ENCODE peak calls at places on chromosomes 1 and 21, in six cellular contexts. One of them, this sample, is unnamed.

GRCh38 chr1:25501235-25502058 is 42.0 kb upstream of the LDLRAP1 start:
- DNase-seq in HuH-7: peak; percentile 57
- DNase-seq in right lobe of liver: peak; percentile 36
- DNase-seq in effector CD4-positive, alpha-beta T cell: no peak
- DNase-seq in naive thymus-derived CD8-positive, alpha-beta T cell: peak; percentile 18
- DNase-seq in AG09319: no peak
- DNase-seq in this sample: no peak

GRCh38 chr1:22052115-22053017 is at the start of gene CDC42:
- DNase-seq in naive thymus-derived CD8-positive, alpha-beta T cell: peak; percentile 98
- DNase-seq in AG09319: peak; percentile 91
- DNase-seq in HuH-7: peak; percentile 86
- DNase-seq in right lobe of liver: peak; percentile 98
- DNase-seq in effector CD4-positive, alpha-beta T cell: peak; percentile 96
- DNase-seq in this sample: peak; percentile 96

GRCh38 chr1:113904292-113904673 is 316 bp downstream of the AP4B1 start:
- DNase-seq in right lobe of liver: no peak
- DNase-seq in HuH-7: peak; percentile 36
- DNase-seq in AG09319: no peak
- DNase-seq in effector CD4-positive, alpha-beta T cell: peak; percentile 52
- DNase-seq in naive thymus-derived CD8-positive, alpha-beta T cell: no peak
- DNase-seq in this sample: peak; percentile 63

GRCh38 chr1:234837713-234838112 is 227.7 kb upstream of the IRF2BP2 start:
- DNase-seq in naive thymus-derived CD8-positive, alpha-beta T cell: no peak
- DNase-seq in right lobe of liver: no peak
- DNase-seq in HuH-7: no peak
- DNase-seq in effector CD4-positive, alpha-beta T cell: no peak
- DNase-seq in AG09319: no peak
- DNase-seq in this sample: no peak

GRCh38 chr1:107019166-107019565 is 37.3 kb upstream of the PRMT6 start:
- DNase-seq in naive thymus-derived CD8-positive, alpha-beta T cell: no peak
- DNase-seq in right lobe of liver: no peak
- DNase-seq in effector CD4-positive, alpha-beta T cell: no peak
- DNase-seq in AG09319: no peak
- DNase-seq in HuH-7: no peak
- DNase-seq in this sample: no peak

GRCh38 chr21:16125274-16125673 is 395.5 kb downstream of the USP25 start:
- DNase-seq in effector CD4-positive, alpha-beta T cell: no peak
- DNase-seq in right lobe of liver: no peak
- DNase-seq in AG09319: peak; percentile 34
- DNase-seq in naive thymus-derived CD8-positive, alpha-beta T cell: no peak
- DNase-seq in HuH-7: no peak
- DNase-seq in this sample: no peak

GRCh38 chr1:27773732-27774445 is 870 bp downstream of the STX12 start:
- DNase-seq in right lobe of liver: no peak
- DNase-seq in AG09319: no peak
- DNase-seq in HuH-7: no peak
- DNase-seq in effector CD4-positive, alpha-beta T cell: no peak
- DNase-seq in naive thymus-derived CD8-positive, alpha-beta T cell: peak; percentile 38
- DNase-seq in this sample: no peak

GRCh38 chr1:153349363-153350340 is 1.0 kb upstream of the PGLYRP4 start:
- DNase-seq in naive thymus-derived CD8-positive, alpha-beta T cell: no peak
- DNase-seq in HuH-7: no peak
- DNase-seq in AG09319: no peak
- DNase-seq in effector CD4-positive, alpha-beta T cell: no peak
- DNase-seq in right lobe of liver: peak; percentile 40
- DNase-seq in this sample: no peak

GRCh38 chr1:211698161-211699026 is 23.0 kb upstream of the NEK2 start:
- DNase-seq in AG09319: no peak
- DNase-seq in effector CD4-positive, alpha-beta T cell: peak; percentile 70
- DNase-seq in HuH-7: peak; percentile 76
- DNase-seq in naive thymus-derived CD8-positive, alpha-beta T cell: peak; percentile 83
- DNase-seq in right lobe of liver: peak; percentile 88
- DNase-seq in this sample: peak; percentile 92

This sample was measured in HEK293T.